ENCODE peak calls at places on chromosomes 5 and 9, in four cellular contexts. C is fibroblast of lung, L is SK-N-SH, Z is HCT116. B is an unnamed sample.

GRCh38 chr5:1557114-1557873 is 33.5 kb upstream of the LPCAT1 start:
- DNase-seq in Z (no peak), C (no peak), L (no peak), B (no peak)

GRCh38 chr9:22052376-22052945 is 43.4 kb upstream of the CDKN2B start:
- DNase-seq in C (peak; percentile 94), L (no peak), Z (peak; percentile 75), B (no peak)

GRCh38 chr9:36924071-36924470 is 110.0 kb downstream of the PAX5 start:
- DNase-seq in C (peak; percentile 49), Z (peak; percentile 87), L (no peak), B (peak; percentile 53)

GRCh38 chr5:1480217-1480616 is 35.0 kb upstream of the SLC6A3 start:
- DNase-seq in L (no peak), Z (no peak), C (peak; percentile 11), B (peak; percentile 62)

GRCh38 chr5:14161825-14162556 is 18.8 kb downstream of the TRIO start:
- DNase-seq in C (no peak), Z (no peak), L (no peak), B (no peak)

GRCh38 chr9:114238919-114239879 is 83.7 kb upstream of the ORM1 start:
- DNase-seq in L (peak; percentile 94), C (peak; percentile 45), Z (no peak), B (peak; percentile 84)

GRCh38 chr9:121133104-121133816 is 58.5 kb downstream of the CNTRL start:
- DNase-seq in C (no peak), L (no peak), Z (no peak), B (peak; percentile 84)

GRCh38 chr5:72452515-72453259 is 54.5 kb downstream of the ZNF366 start:
- DNase-seq in Z (peak; percentile 7), C (peak; percentile 92), L (no peak), B (no peak)

GRCh38 chr9:114289106-114289505 is 33.8 kb upstream of the ORM1 start:
- DNase-seq in C (no peak), Z (no peak), L (no peak), B (peak; percentile 37)

GRCh38 chr9:37290881-37291485 is 131.5 kb upstream of the GRHPR start:
- DNase-seq in Z (peak; percentile 21), L (no peak), C (peak; percentile 90), B (no peak)

GRCh38 chr5:31537349-31537748 is 5.2 kb downstream of the C5orf22 start:
- DNase-seq in Z (no peak), C (no peak), L (no peak), B (no peak)

GRCh38 chr5:77631166-77631582 is 7.3 kb downstream of the OTP start:
- DNase-seq in C (no peak), L (peak; percentile 21), Z (no peak), B (no peak)

GRCh38 chr9:129383005-129383414 is 204.9 kb upstream of the IER5L start:
- DNase-seq in C (no peak), Z (peak; percentile 39), L (peak; percentile 70), B (peak; percentile 80)

GRCh38 chr5:155053482-155053881 is 39.9 kb downstream of the KIF4B start:
- DNase-seq in C (no peak), L (no peak), Z (no peak), B (peak; percentile 69)

GRCh38 chr9:76365028-76365427 is 29.2 kb downstream of the RFK start:
- DNase-seq in Z (no peak), L (no peak), C (no peak), B (no peak)

GRCh38 chr5:132238169-132238744 is 10.6 kb upstream of the P4HA2 start:
- DNase-seq in Z (no peak), L (peak; percentile 71), C (peak; percentile 69), B (peak; percentile 95)

GRCh38 chr9:120265791-120266190 is 314.2 kb downstream of the CDK5RAP2 start:
- DNase-seq in Z (no peak), L (no peak), C (no peak), B (no peak)

GRCh38 chr5:124948062-124948753 is 201.8 kb upstream of the ZNF608 start:
- DNase-seq in C (no peak), Z (no peak), L (no peak), B (no peak)

GRCh38 chr5:79791843-79792242 is 102.2 kb downstream of the CMYA5 start:
- DNase-seq in Z (no peak), C (no peak), L (no peak), B (no peak)

GRCh38 chr5:40654377-40655006 is 25.2 kb upstream of the PTGER4 start:
- DNase-seq in C (no peak), Z (no peak), L (no peak), B (no peak)

GRCh38 chr9:38685535-38685934 is 34.4 kb downstream of the FAM240B start:
- DNase-seq in Z (no peak), L (no peak), C (no peak), B (no peak)

GRCh38 chr5:172816887-172817418 is 17.1 kb upstream of the ERGIC1 start:
- DNase-seq in Z (no peak), C (peak; percentile 73), L (no peak), B (peak; percentile 48)

GRCh38 chr5:68755293-68755692 is 338.5 kb upstream of the SLC30A5 start:
- DNase-seq in C (no peak), Z (no peak), L (no peak), B (no peak)

GRCh38 chr5:180601591-180602480 is 10.5 kb upstream of the SCGB3A1 start:
- DNase-seq in Z (no peak), L (peak; percentile 40), C (no peak), B (peak; percentile 40)

GRCh38 chr5:16913187-16913839 is 22.8 kb downstream of the MYO10 start:
- DNase-seq in C (no peak), Z (peak; percentile 79), L (no peak), B (no peak)

GRCh38 chr5:16914584-16914983 is 21.5 kb downstream of the MYO10 start:
- DNase-seq in Z (no peak), C (no peak), L (no peak), B (no peak)

GRCh38 chr5:16913840-16914435 is 22.1 kb downstream of the MYO10 start:
- DNase-seq in C (no peak), L (no peak), Z (no peak), B (no peak)

GRCh38 chr5:16909464-16909863 is 26.6 kb downstream of the MYO10 start:
- DNase-seq in L (no peak), C (peak; percentile 58), Z (no peak), B (no peak)

GRCh38 chr5:16912080-16912479 is 24.0 kb downstream of the MYO10 start:
- DNase-seq in Z (no peak), C (no peak), L (no peak), B (no peak)
- H3K27ac ChIP-seq in Z (no peak overlapping the region), C (no peak overlapping the region), L (peak overlapping the region; percentile 93), B (no peak overlapping the region)

DNA sequence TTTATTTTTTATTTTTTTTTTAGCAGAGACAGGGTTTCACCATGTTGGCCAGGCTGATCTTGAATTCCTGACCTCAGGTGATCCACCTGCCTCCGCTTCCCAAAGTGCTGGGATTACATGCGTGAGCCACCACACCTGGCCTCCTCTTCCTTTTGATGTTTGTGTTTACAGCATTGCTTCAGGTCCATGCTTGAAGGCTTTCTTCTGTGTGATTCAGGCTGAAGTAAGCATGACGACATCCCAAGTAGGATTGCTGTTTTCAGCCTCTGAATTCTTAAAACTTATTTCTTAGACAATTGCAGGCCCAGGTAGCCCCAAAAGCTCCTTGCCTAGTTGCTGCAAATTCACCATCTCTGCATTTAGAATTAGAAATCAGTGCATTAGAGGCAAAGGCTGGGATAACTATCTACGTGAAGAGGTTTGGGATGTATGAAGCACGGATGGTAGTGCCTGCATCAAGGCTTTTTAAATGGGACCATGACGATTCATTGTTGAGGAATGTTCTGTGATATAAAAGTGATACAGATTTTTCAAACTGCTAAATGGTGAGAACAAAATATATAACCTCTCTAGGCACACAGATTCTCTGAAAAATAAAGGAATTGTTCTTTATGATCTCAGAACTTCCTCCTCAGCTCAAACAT is 3.0 kb upstream of the ETF1 start:
- DNase-seq in C (no peak), L (no peak), Z (no peak), B (no peak)
- H3K9ac ChIP-seq in C (no peak overlapping the region), L (peak overlapping the region; percentile 32), Z (no peak overlapping the region), B (no peak overlapping the region)

GRCh38 chr5:169443249-169443784 is 140.3 kb upstream of the SPDL1 start:
- DNase-seq in L (no peak), C (no peak), Z (no peak), B (no peak)
- H3K27ac ChIP-seq in L (no peak overlapping the region), C (no peak overlapping the region), Z (no peak overlapping the region), B (no peak overlapping the region)

GRCh38 chr9:134434896-134435506 is 108.7 kb downstream of the RXRA start:
- DNase-seq in C (peak; percentile 99), L (peak; percentile 97), Z (no peak), B (no peak)
- H3K9ac ChIP-seq in C (no peak overlapping the region), L (no peak overlapping the region), Z (no peak overlapping the region), B (no peak overlapping the region)

B was measured in endodermal cell.